ENCODE peak calls at places on chromosomes 11 and 22, in ten cellular contexts. I is stimulated activated CD8-positive, alpha-beta memory T cell treated with anti-CD3 and anti-CD28 coated beads, Interleukin-7, amount 100 ng/mL, for 24 hours; Y is ACHN; R is activated CD4-positive, CD25-positive, alpha-beta regulatory T cell; D is activated CD4-positive, alpha-beta T cell treated with anti-CD3 and anti-CD28 coated beads, Interleukin-2, amount 50 U/mL, for 1 hour; S is neuronal stem cell; W is renal cortical epithelial cell; G is AG04450; Q is H7; U is T-helper 1 cell. L is an unnamed sample.

GRCh38 chr22:37310815-37311595 is 28.7 kb downstream of the CYTH4 start:
- DNase-seq in I (no peak), Y (no peak), R (no peak), D (no peak), S (no peak), W (no peak), G (no peak), Q (peak), U (no peak), L (no peak)

GRCh38 chr11:96008161-96008560 is 84.3 kb upstream of the MTMR2 start:
- DNase-seq in I (no peak), Y (no peak), R (no peak), D (no peak), S (no peak), W (no peak), G (peak), Q (no peak), U (no peak), L (peak)

GRCh38 chr11:65440831-65441499 is 18.4 kb downstream of the NEAT1 start:
- DNase-seq in I (no peak), Y (peak), R (no peak), D (no peak), S (no peak), W (peak), G (no peak), Q (no peak), U (no peak), L (peak)

GRCh38 chr22:33921576-33922181 is 1.4 kb upstream of the LARGE1 start:
- DNase-seq in I (no peak), Y (peak), R (no peak), D (no peak), S (peak), W (peak), G (peak), Q (peak), U (no peak), L (no peak)

GRCh38 chr11:73931039-73931645 is 19.7 kb upstream of the DNAJB13 start:
- DNase-seq in I (no peak), Y (peak), R (no peak), D (no peak), S (peak), W (peak), G (peak), Q (peak), U (no peak), L (peak)

GRCh38 chr11:94664336-94664735 is 97.2 kb downstream of the PIWIL4 start:
- DNase-seq in I (no peak), Y (no peak), R (no peak), D (no peak), S (no peak), W (peak), G (no peak), Q (no peak), U (no peak), L (peak)

GRCh38 chr11:134578807-134579708 is 167.0 kb upstream of the B3GAT1 start:
- DNase-seq in I (no peak), Y (no peak), R (no peak), D (no peak), S (no peak), W (no peak), G (no peak), Q (no peak), U (no peak), L (no peak)

GRCh38 chr22:24230911-24231656 is 13.8 kb downstream of the GGT5 start:
- DNase-seq in I (peak), Y (peak), R (peak), D (peak), S (no peak), W (no peak), G (no peak), Q (peak), U (peak), L (no peak)

GRCh38 chr22:50715250-50715649 is 22.8 kb upstream of the ACR start:
- DNase-seq in I (no peak), Y (no peak), R (no peak), D (no peak), S (no peak), W (no peak), G (no peak), Q (no peak), U (no peak), L (no peak)

GRCh38 chr11:2428322-2428795 is 16.0 kb downstream of the TRPM5 start:
- DNase-seq in I (peak), Y (peak), R (peak), D (peak), S (peak), W (peak), G (no peak), Q (peak), U (peak), L (peak)